ENCODE peak calls at places on chromosome 12, in four cellular contexts. E is IMR-90, N is progenitor cell of endocrine pancreas, Y is AG09319. X is an unnamed sample.

GRCh38 chr12:101743724-101744472 is 4.6 kb upstream of the SYCP3 start:
- DNase-seq in E (no peak), N (no peak), Y (no peak), X (peak; percentile 33)

GRCh38 chr12:115079760-115080159 is 395.8 kb upstream of the TBX3 start:
- DNase-seq in E (no peak), N (no peak), Y (no peak), X (no peak)

GRCh38 chr12:25463521-25463920 is 89.6 kb downstream of the LMNTD1 start:
- DNase-seq in E (no peak), N (no peak), Y (no peak), X (no peak)

GRCh38 chr12:72256725-72257124 is 15.4 kb upstream of the TRHDE start:
- DNase-seq in E (no peak), N (no peak), Y (no peak), X (no peak)

GRCh38 chr12:121582583-121583333 is 1.9 kb upstream of the KDM2B start:
- DNase-seq in E (no peak), N (peak; percentile 42), Y (no peak), X (no peak)

GRCh38 chr12:90543393-90543792 is 411.6 kb downstream of the CCER1 start:
- DNase-seq in E (peak; percentile 44), N (no peak), Y (no peak), X (no peak)

GRCh38 chr12:112130461-112130998 is 5.2 kb downstream of the TRAFD1 start:
- DNase-seq in E (peak; percentile 36), N (no peak), Y (no peak), X (peak; percentile 56)

GRCh38 chr12:106112094-106112822 is 26.5 kb downstream of the NUAK1 start:
- DNase-seq in E (peak; percentile 22), N (no peak), Y (no peak), X (no peak)

GRCh38 chr12:53171725-53172329 is 8.7 kb upstream of the ZNF740 start:
- DNase-seq in E (no peak), N (no peak), Y (no peak), X (no peak)

GRCh38 chr12:43291516-43291915 is 260.5 kb downstream of the ADAMTS20 start:
- DNase-seq in E (peak; percentile 88), N (no peak), Y (no peak), X (no peak)

GRCh38 chr12:29695026-29695425 is 88.7 kb downstream of the TMTC1 start:
- DNase-seq in E (no peak), N (no peak), Y (peak; percentile 39), X (no peak)

GRCh38 chr12:95802482-95803264 is 12.1 kb upstream of the NTN4 start:
- DNase-seq in E (peak; percentile 93), N (no peak), Y (peak; percentile 24), X (no peak)

GRCh38 chr12:71945121-71945520 is 6.5 kb downstream of the TPH2 start:
- DNase-seq in E (no peak), N (no peak), Y (no peak), X (no peak)

GRCh38 chr12:129564768-129565167 is 339.1 kb downstream of the TMEM132D start:
- DNase-seq in E (no peak), N (no peak), Y (no peak), X (no peak)

GRCh38 chr12:110330544-110330943 is 49.5 kb downstream of the ATP2A2 start:
- DNase-seq in E (peak; percentile 48), N (no peak), Y (no peak), X (no peak)

GRCh38 chr12:110765144-110765543 is 22.5 kb upstream of the PPP1CC start:
- DNase-seq in E (no peak), N (no peak), Y (no peak), X (no peak)

GRCh38 chr12:14514154-14514842 is 53.4 kb downstream of the PLBD1 start:
- DNase-seq in E (peak; percentile 21), N (peak; percentile 37), Y (no peak), X (peak; percentile 37)

GRCh38 chr12:30613119-30613830 is 82.4 kb downstream of the IPO8 start:
- DNase-seq in E (peak; percentile 58), N (no peak), Y (no peak), X (no peak)

GRCh38 chr12:101097829-101098580 is 112.0 kb downstream of the SLC5A8 start:
- DNase-seq in E (no peak), N (no peak), Y (no peak), X (no peak)

GRCh38 chr12:6792522-6793201 is 3.3 kb downstream of the CD4 start:
- DNase-seq in E (peak; percentile 13), N (no peak), Y (no peak), X (no peak)

GRCh38 chr12:32357601-32358249 is 41.6 kb upstream of the FGD4 start:
- DNase-seq in E (no peak), N (no peak), Y (no peak), X (no peak)

GRCh38 chr12:3101309-3102022 is 24.3 kb downstream of the TSPAN9 start:
- DNase-seq in E (peak; percentile 57), N (no peak), Y (no peak), X (no peak)

GRCh38 chr12:94730846-94731245 is 80.5 kb upstream of the TMCC3 start:
- DNase-seq in E (no peak), N (no peak), Y (no peak), X (no peak)

GRCh38 chr12:104653730-104654328 is 197.1 kb downstream of the CHST11 start:
- DNase-seq in E (no peak), N (no peak), Y (no peak), X (peak; percentile 25)

DNA sequence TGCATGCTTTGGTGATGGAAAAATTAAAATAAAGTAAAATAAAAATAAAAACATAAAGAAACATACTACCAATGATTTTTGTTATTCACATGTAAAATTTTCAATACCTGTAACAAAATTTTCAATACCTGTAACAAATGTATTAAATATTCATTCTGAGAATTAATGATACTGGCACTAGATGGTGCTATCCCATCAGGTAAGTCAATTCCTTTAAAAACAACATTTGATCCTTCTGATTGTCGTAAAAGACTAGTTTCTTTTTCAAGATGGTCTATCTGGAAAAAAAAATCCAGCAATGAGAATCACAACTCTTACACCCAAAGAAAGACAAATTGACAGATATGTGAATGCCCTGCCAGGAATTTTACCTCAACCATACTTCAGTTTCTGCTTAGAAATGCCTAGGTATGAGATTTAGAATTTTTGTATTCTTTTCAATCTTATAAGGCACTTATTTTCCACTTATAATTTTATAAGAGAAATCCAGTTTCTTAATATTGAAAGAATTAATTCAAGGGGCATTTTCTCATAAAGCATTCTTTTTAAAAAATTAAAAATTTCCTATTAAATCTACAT is 30.7 kb downstream of the CEP290 start:
- DNase-seq in E (peak; percentile 56), N (no peak), Y (peak; percentile 30), X (peak; percentile 33)
- TF ChIP-seq CTCF in E (peak; percentile 54), N (peak; percentile 61), Y (peak; percentile 19), X (peak; percentile 38)

GRCh38 chr12:24268663-24269186 is 319.3 kb upstream of the SOX5 start:
- DNase-seq in E (no peak), N (no peak), Y (no peak), X (no peak)
- TF ChIP-seq CTCF in E (peak; percentile 13), N (peak; percentile 44), Y (no peak), X (no peak)

GRCh38 chr12:102816816-102817434 is 100.1 kb downstream of the PAH start:
- DNase-seq in E (peak; percentile 29), N (no peak), Y (no peak), X (peak; percentile 34)

GRCh38 chr12:102824218-102824835 is 92.7 kb downstream of the PAH start:
- DNase-seq in E (peak; percentile 2), N (peak; percentile 71), Y (no peak), X (peak; percentile 12)

GRCh38 chr12:102821149-102821548 is 95.9 kb downstream of the PAH start:
- DNase-seq in E (no peak), N (no peak), Y (no peak), X (no peak)
- TF ChIP-seq CTCF in E (no peak), N (no peak), Y (no peak), X (no peak)

GRCh38 chr12:60630796-60631195 is 1035.0 kb downstream of the SLC16A7 start:
- DNase-seq in E (no peak), N (no peak), Y (no peak), X (no peak)
- TF ChIP-seq CTCF in E (no peak), N (no peak), Y (no peak), X (no peak)

GRCh38 chr12:47867496-47867941 is 37.3 kb downstream of the VDR start:
- DNase-seq in E (peak; percentile 96), N (no peak), Y (no peak), X (no peak)

GRCh38 chr12:47868041-47868440 is 36.8 kb downstream of the VDR start:
- DNase-seq in E (no peak), N (no peak), Y (no peak), X (no peak)

GRCh38 chr12:47874316-47874715 is 30.5 kb downstream of the VDR start:
- DNase-seq in E (no peak), N (no peak), Y (no peak), X (no peak)

GRCh38 chr12:47868552-47869031 is 36.2 kb downstream of the VDR start:
- DNase-seq in E (no peak), N (no peak), Y (no peak), X (peak; percentile 55)

GRCh38 chr12:47870175-47870781 is 34.5 kb downstream of the VDR start:
- DNase-seq in E (no peak), N (no peak), Y (peak; percentile 86), X (no peak)
- TF ChIP-seq CTCF in E (peak; percentile 42), N (peak; percentile 60), Y (peak; percentile 59), X (peak; percentile 40)

GRCh38 chr12:108399514-108399913 is 60.4 kb upstream of the CMKLR1 start:
- DNase-seq in E (no peak), N (no peak), Y (no peak), X (no peak)
- TF ChIP-seq CTCF in E (no peak), N (no peak), Y (no peak), X (no peak)

GRCh38 chr12:83434600-83434999 is 747.9 kb downstream of the TMTC2 start:
- DNase-seq in E (no peak), N (no peak), Y (no peak), X (no peak)
- TF ChIP-seq CTCF in E (no peak), N (no peak), Y (no peak), X (no peak)